ENCODE peak calls at places on chromosomes 2 and 18, in eight cellular contexts. F is NCI-H69; O is upper lobe of right lung; C is A172; N is HT1080; T is T follicular helper cell; X is natural killer cell treated with Interleukin-12 subunit alpha and Interleukin-12 subunit beta and Interleukin-15 and Interleukin-18, amount 100 ng/mL, for 72 hours; W is astrocyte of the spinal cord. J is an unnamed sample.

GRCh38 chr18:63138469-63139340 is 180.9 kb downstream of the BCL2 start:
- DNase-seq in N (no peak), F (no peak), W (no peak), O (no peak), C (no peak), X (no peak), T (no peak), J (no peak)

GRCh38 chr2:237532225-237532624 is 34.1 kb upstream of the PRLH start:
- DNase-seq in N (no peak), T (no peak), W (no peak), O (no peak), X (no peak), C (no peak), F (peak; percentile 36), J (no peak)

GRCh38 chr2:71637736-71638135 is 184.4 kb downstream of the DYSF start:
- DNase-seq in N (no peak), X (no peak), C (no peak), T (no peak), F (no peak), O (no peak), W (no peak), J (no peak)

GRCh38 chr18:12049983-12050811 is 43.4 kb upstream of the ANKRD62 start:
- DNase-seq in F (no peak), X (no peak), C (no peak), T (no peak), O (no peak), N (no peak), W (no peak), J (no peak)

GRCh38 chr2:238702691-238703415 is 145.0 kb upstream of the TWIST2 start:
- DNase-seq in F (no peak), W (no peak), T (no peak), N (no peak), X (no peak), C (no peak), O (no peak), J (peak; percentile 67)

GRCh38 chr2:157172239-157172638 is 85.3 kb upstream of the GALNT5 start:
- DNase-seq in C (no peak), T (no peak), W (no peak), X (no peak), O (no peak), N (peak; percentile 28), F (no peak), J (no peak)

GRCh38 chr2:215716971-215717370 is 281.1 kb upstream of the FN1 start:
- DNase-seq in C (no peak), F (no peak), T (no peak), W (no peak), N (no peak), X (no peak), O (no peak), J (no peak)

GRCh38 chr18:76398899-76399612 is 96.0 kb downstream of the ZNF516 start:
- DNase-seq in C (peak; percentile 46), O (peak; percentile 87), N (peak; percentile 59), W (peak; percentile 70), T (peak; percentile 45), X (peak; percentile 82), F (peak; percentile 85), J (peak; percentile 94)

GRCh38 chr2:16168506-16169264 is 228.3 kb downstream of the MYCN start:
- DNase-seq in X (no peak), T (no peak), C (no peak), F (no peak), O (no peak), W (no peak), N (no peak), J (no peak)

GRCh38 chr2:217964255-217964654 is 38.5 kb downstream of the TNS1 start:
- DNase-seq in O (peak; percentile 28), W (peak; percentile 5), X (no peak), C (no peak), F (no peak), T (no peak), N (no peak), J (no peak)

GRCh38 chr2:212337486-212338343 is 200.9 kb downstream of the ERBB4 start:
- DNase-seq in W (no peak), T (no peak), X (no peak), F (no peak), C (no peak), O (no peak), N (no peak), J (no peak)

GRCh38 chr2:239075918-239076727 is 228.2 kb downstream of the TWIST2 start:
- DNase-seq in T (no peak), W (no peak), F (no peak), C (no peak), N (no peak), X (no peak), O (no peak), J (no peak)

GRCh38 chr2:73862987-73863386 is 29.8 kb upstream of the ACTG2 start:
- DNase-seq in O (no peak), X (no peak), N (peak; percentile 60), W (no peak), C (no peak), T (no peak), F (no peak), J (no peak)

GRCh38 chr2:219509780-219510511 is 4.3 kb upstream of the ASIC4 start:
- DNase-seq in X (no peak), O (no peak), T (peak; percentile 29), W (peak; percentile 34), C (no peak), N (peak; percentile 39), F (peak; percentile 67), J (peak; percentile 81)

GRCh38 chr2:21043744-21044532 is at the start of gene APOB:
- DNase-seq in T (no peak), O (peak; percentile 65), C (no peak), W (no peak), N (no peak), X (no peak), F (no peak), J (peak; percentile 64)

GRCh38 chr18:36153203-36153602 is 23.5 kb downstream of the ELP2 start:
- DNase-seq in N (peak; percentile 79), X (no peak), W (peak; percentile 84), O (no peak), C (peak; percentile 87), T (no peak), F (no peak), J (no peak)

GRCh38 chr18:48059363-48060109 is 129.1 kb upstream of the SMAD2 start:
- DNase-seq in W (no peak), N (no peak), F (peak; percentile 66), C (no peak), X (no peak), T (no peak), O (peak; percentile 44), J (no peak)

GRCh38 chr2:9548506-9548905 is 7.1 kb downstream of the ADAM17 start:
- DNase-seq in F (no peak), W (peak; percentile 48), N (no peak), O (no peak), X (no peak), C (no peak), T (no peak), J (no peak)

GRCh38 chr2:190759749-190760213 is 110.9 kb downstream of the NAB1 start:
- DNase-seq in T (no peak), O (no peak), W (peak; percentile 80), F (peak; percentile 15), N (peak; percentile 78), C (peak; percentile 88), X (no peak), J (no peak)

GRCh38 chr2:195652916-195653315 is 4.1 kb upstream of the SLC39A10 start:
- DNase-seq in X (no peak), F (no peak), T (no peak), N (no peak), W (no peak), C (no peak), O (no peak), J (no peak)

GRCh38 chr2:236674238-236674637 is 104.6 kb downstream of the ACKR3 start:
- DNase-seq in F (no peak), X (no peak), W (no peak), O (no peak), N (no peak), C (no peak), T (no peak), J (no peak)

GRCh38 chr2:132252191-132252893 is 90.6 kb upstream of the ANKRD30BL start:
- DNase-seq in F (no peak), W (no peak), O (no peak), C (no peak), N (no peak), X (no peak), T (no peak), J (no peak)